ENCODE peak calls at places on chromosomes 1 and 21, in four cellular contexts. X is cardiac muscle cell, D is neural crest cell, O is GM20000. I is an unnamed sample.

GRCh38 chr1:241465673-241466072 is 53.9 kb downstream of the FH start:
- DNase-seq in X (no peak), O (no peak), D (no peak), I (no peak)

GRCh38 chr21:41610042-41610839 is 102.3 kb upstream of the TMPRSS2 start:
- DNase-seq in D (peak), X (peak), O (peak), I (peak)

GRCh38 chr1:160710531-160711252 is 930 bp downstream of the CD48 start:
- DNase-seq in D (no peak), X (no peak), O (no peak), I (no peak)

GRCh38 chr1:98389809-98390208 is 271.7 kb upstream of the SNX7 start:
- DNase-seq in X (peak), D (no peak), O (no peak), I (no peak)

GRCh38 chr1:64092851-64093371 is 110.5 kb upstream of the UBE2U start:
- DNase-seq in X (no peak), D (no peak), O (no peak), I (no peak)

GRCh38 chr1:116855220-116855619 is 54.5 kb upstream of the PTGFRN start:
- DNase-seq in D (no peak), X (peak), O (no peak), I (no peak)

GRCh38 chr1:101235241-101235695 is 1.6 kb upstream of the S1PR1 start:
- DNase-seq in D (no peak), O (no peak), X (no peak), I (no peak)

GRCh38 chr1:88524129-88524528 is 159.9 kb upstream of the PKN2 start:
- DNase-seq in X (no peak), D (no peak), O (no peak), I (no peak)

GRCh38 chr1:209617755-209618154 is 34.2 kb downstream of the CAMK1G start:
- DNase-seq in X (no peak), O (no peak), D (no peak), I (no peak)

GRCh38 chr21:34205811-34206635 is 132.6 kb downstream of the MRPS6 start:
- DNase-seq in D (no peak), O (peak), X (no peak), I (peak)

GRCh38 chr1:30740251-30740951 is 17.0 kb upstream of the MATN1 start:
- DNase-seq in D (no peak), O (no peak), X (no peak), I (no peak)

GRCh38 chr1:239815074-239815473 is 276.6 kb upstream of the FMN2 start:
- DNase-seq in X (no peak), D (no peak), O (no peak), I (no peak)

GRCh38 chr1:103162360-103162759 is 54.0 kb upstream of the COL11A1 start:
- DNase-seq in X (no peak), D (no peak), O (no peak), I (no peak)

GRCh38 chr1:167644551-167644950 is 14.5 kb downstream of the RCSD1 start:
- DNase-seq in X (no peak), O (no peak), D (no peak), I (no peak)

GRCh38 chr1:220925707-220926106 is 46.5 kb downstream of the HLX start:
- DNase-seq in O (no peak), D (no peak), X (peak), I (no peak)

GRCh38 chr1:179251675-179252074 is 22.2 kb upstream of the ABL2 start:
- DNase-seq in D (no peak), X (peak), O (peak), I (no peak)

GRCh38 chr1:85374160-85374559 is 90.8 kb downstream of the DDAH1 start:
- DNase-seq in X (peak), O (no peak), D (no peak), I (no peak)

GRCh38 chr1:175145899-175146298 is 46.7 kb downstream of the KIAA0040 start:
- DNase-seq in O (no peak), X (no peak), D (no peak), I (no peak)

GRCh38 chr1:224623743-224624333 is 7.7 kb downstream of the CNIH3 start:
- DNase-seq in D (no peak), X (peak), O (peak), I (peak)

GRCh38 chr21:32442566-32443318 is 30.2 kb downstream of the EVA1C start:
- DNase-seq in X (peak), O (no peak), D (no peak), I (no peak)

GRCh38 chr1:38860464-38860816 is 868 bp upstream of the RRAGC start:
- DNase-seq in X (peak), D (no peak), O (no peak), I (no peak)

GRCh38 chr21:41112740-41113692 is 54.9 kb upstream of the BACE2 start:
- DNase-seq in D (no peak), O (no peak), X (peak), I (no peak)

GRCh38 chr1:63142001-63142400 is 180.4 kb upstream of the FOXD3 start:
- DNase-seq in X (no peak), D (no peak), O (no peak), I (no peak)

GRCh38 chr1:27292111-27292510 is 29.9 kb upstream of the TMEM222 start:
- DNase-seq in X (no peak), O (no peak), D (no peak), I (no peak)

GRCh38 chr1:82920418-82921248 is 1078.3 kb downstream of the TTLL7 start:
- DNase-seq in O (no peak), X (peak), D (no peak), I (no peak)

GRCh38 chr1:186435336-186435735 is 25.6 kb downstream of the PDC start:
- DNase-seq in X (peak), D (no peak), O (no peak), I (no peak)

GRCh38 chr1:41314376-41314775 is 46.9 kb upstream of the FOXO6 start:
- DNase-seq in X (peak), D (no peak), O (no peak), I (no peak)

GRCh38 chr1:53135735-53136114 is 6.7 kb downstream of the SLC1A7 start:
- DNase-seq in X (peak), D (no peak), O (no peak), I (no peak)

GRCh38 chr1:17305576-17306095 is 2.4 kb upstream of the PADI4 start:
- DNase-seq in D (no peak), X (no peak), O (no peak), I (no peak)

GRCh38 chr1:204959374-204959773 is 83.6 kb upstream of the CNTN2 start:
- DNase-seq in O (no peak), X (no peak), D (no peak), I (no peak)

GRCh38 chr21:43187715-43188114 is 18.9 kb downstream of the CRYAA start:
- DNase-seq in D (no peak), X (no peak), O (no peak), I (no peak)

GRCh38 chr1:157878059-157878458 is 36.5 kb upstream of the CD5L start:
- DNase-seq in O (peak), D (no peak), X (peak), I (no peak)

GRCh38 chr1:59179673-59180072 is 117.2 kb upstream of the FGGY start:
- DNase-seq in D (no peak), O (no peak), X (no peak), I (no peak)

GRCh38 chr1:116411784-116412479 is 38.9 kb downstream of the ATP1A1 start:
- DNase-seq in X (peak), O (no peak), D (no peak), I (no peak)

GRCh38 chr1:33612877-33613487 is 140.5 kb downstream of the ZSCAN20 start:
- DNase-seq in X (peak), O (peak), D (peak), I (peak)

GRCh38 chr1:38735651-38736161 is 123.9 kb downstream of the RRAGC start:
- DNase-seq in O (no peak), D (no peak), X (peak), I (no peak)

GRCh38 chr1:63033211-63033610 is 249.3 kb downstream of the ATG4C start:
- DNase-seq in O (no peak), D (no peak), X (no peak), I (no peak)

GRCh38 chr1:58818075-58818474 is 34.2 kb upstream of the JUN start:
- DNase-seq in D (no peak), O (no peak), X (peak), I (no peak)

GRCh38 chr21:46324390-46325072 is 575 bp downstream of the PCNT start:
- DNase-seq in D (peak), O (peak), X (peak), I (peak)
- TF ChIP-seq CTCF in D (no peak), O (no peak), X (peak), I (peak)

GRCh38 chr1:5989286-5989605 is 3.0 kb downstream of the NPHP4 start:
- DNase-seq in D (no peak), X (no peak), O (no peak), I (no peak)
- TF ChIP-seq CTCF in D (no peak), X (no peak), O (no peak), I (no peak)

GRCh38 chr1:109649380-109649987 is 6.4 kb upstream of the GSTM4 start:
- DNase-seq in X (peak), O (no peak), D (no peak), I (no peak)
- TF ChIP-seq CTCF in X (peak), O (no peak), D (peak), I (peak)

DNA sequence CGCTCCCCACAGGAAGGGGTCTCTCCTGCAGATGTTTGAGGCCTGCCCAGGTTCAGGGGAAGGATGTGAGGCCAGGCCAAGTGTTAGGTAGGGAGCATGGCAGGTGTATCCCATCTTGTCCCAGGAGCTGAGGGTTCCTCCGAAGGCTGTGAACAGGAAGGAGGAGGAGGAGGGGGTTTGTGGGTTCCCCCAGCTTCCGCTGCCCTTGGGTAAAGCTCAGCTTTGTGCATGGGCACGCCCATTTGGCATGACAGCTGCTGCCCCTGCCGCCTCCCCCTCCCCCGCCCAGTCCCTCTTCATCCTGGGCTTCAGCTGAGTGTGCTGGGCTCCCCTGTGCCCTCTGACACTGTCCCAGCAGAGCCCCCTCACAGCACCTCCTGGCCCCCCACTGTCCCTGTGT is 25.5 kb downstream of the TNFRSF8 start:
- DNase-seq in O (no peak), X (no peak), D (no peak), I (no peak)
- TF ChIP-seq CTCF in O (no peak), X (no peak), D (no peak), I (no peak)

I was measured in GM13977.